ENCODE peak calls at places on chromosome 3, in seven cellular contexts. W is HepG2, X is colonic mucosa, V is AG09309, A is AG04449, Q is RWPE1, S is A549. B is an unnamed sample.
A peak's percentile ranks its signal among the peaks of the same experiment; 100 is the strongest.

GRCh38 chr3:147925272-147925671 is 516.1 kb downstream of the ZIC1 start:
- DNase-seq in W (no peak), X (no peak), V (no peak), A (no peak), Q (no peak), S (no peak), B (no peak)

GRCh38 chr3:35857004-35857403 is 217.7 kb downstream of the ARPP21 start:
- DNase-seq in W (no peak), X (no peak), V (no peak), A (no peak), Q (no peak), S (no peak), B (no peak)

GRCh38 chr3:29281265-29282228 is 676 bp downstream of the RBMS3 start:
- DNase-seq in W (no peak), X (no peak), V (no peak), A (no peak), Q (peak; percentile 6), S (no peak), B (no peak)

GRCh38 chr3:44845528-44846520 is 15.9 kb upstream of the TMEM42 start:
- DNase-seq in W (no peak), X (no peak), V (peak; percentile 27), A (peak; percentile 28), Q (no peak), S (no peak), B (peak; percentile 30)

GRCh38 chr3:14150491-14151230 is 25.8 kb downstream of the TMEM43 start:
- DNase-seq in W (no peak), X (no peak), V (no peak), A (no peak), Q (no peak), S (no peak), B (no peak)

GRCh38 chr3:2511356-2511755 is 412.7 kb downstream of the CNTN4 start:
- DNase-seq in W (no peak), X (no peak), V (no peak), A (no peak), Q (no peak), S (no peak), B (no peak)

GRCh38 chr3:4350789-4351163 is 47.6 kb downstream of the SETMAR start:
- DNase-seq in W (peak; percentile 53), X (peak; percentile 50), V (peak; percentile 33), A (peak; percentile 14), Q (peak; percentile 44), S (peak; percentile 76), B (no peak)

GRCh38 chr3:140595295-140595694 is 82.6 kb upstream of the TRIM42 start:
- DNase-seq in W (no peak), X (no peak), V (no peak), A (no peak), Q (no peak), S (no peak), B (no peak)

GRCh38 chr3:26703519-26703918 is 80.9 kb downstream of the LRRC3B start:
- DNase-seq in W (no peak), X (no peak), V (no peak), A (no peak), Q (no peak), S (no peak), B (no peak)

GRCh38 chr3:194396897-194397756 is 1.9 kb downstream of the GP5 start:
- DNase-seq in W (no peak), X (no peak), V (no peak), A (no peak), Q (no peak), S (no peak), B (no peak)

GRCh38 chr3:124887177-124887995 is at the start of gene ITGB5:
- DNase-seq in W (peak; percentile 61), X (peak; percentile 84), V (no peak), A (no peak), Q (peak; percentile 67), S (peak; percentile 53), B (peak; percentile 69)

GRCh38 chr3:194686816-194687637 is 1.3 kb downstream of the FAM43A start:
- DNase-seq in W (no peak), X (peak; percentile 48), V (no peak), A (no peak), Q (no peak), S (no peak), B (no peak)

GRCh38 chr3:150238043-150238802 is 169.9 kb upstream of the TSC22D2 start:
- DNase-seq in W (no peak), X (no peak), V (no peak), A (no peak), Q (no peak), S (no peak), B (no peak)

GRCh38 chr3:197749315-197749600 is 425 bp upstream of the FYTTD1 start:
- DNase-seq in W (no peak), X (peak; percentile 51), V (no peak), A (no peak), Q (peak; percentile 68), S (peak; percentile 53), B (no peak)

GRCh38 chr3:146067048-146067447 is 93.9 kb downstream of the PLOD2 start:
- DNase-seq in W (no peak), X (no peak), V (peak; percentile 55), A (peak; percentile 47), Q (peak; percentile 22), S (no peak), B (no peak)

GRCh38 chr3:146590521-146590920 is 14.6 kb downstream of the PLSCR5 start:
- DNase-seq in W (no peak), X (no peak), V (no peak), A (no peak), Q (no peak), S (no peak), B (no peak)

GRCh38 chr3:53286727-53287412 is 31.0 kb upstream of the TKT start:
- DNase-seq in W (no peak), X (no peak), V (no peak), A (no peak), Q (no peak), S (no peak), B (no peak)

GRCh38 chr3:138253609-138254008 is 66.5 kb downstream of the ARMC8 start:
- DNase-seq in W (no peak), X (no peak), V (no peak), A (no peak), Q (no peak), S (no peak), B (no peak)

GRCh38 chr3:98504534-98504933 is 7.1 kb downstream of the OR5K2 start:
- DNase-seq in W (no peak), X (no peak), V (no peak), A (no peak), Q (no peak), S (no peak), B (no peak)

GRCh38 chr3:179526989-179527391 is 35.7 kb upstream of the ACTL6A start:
- DNase-seq in W (no peak), X (peak; percentile 48), V (no peak), A (no peak), Q (no peak), S (no peak), B (no peak)

GRCh38 chr3:64398431-64398830 is 173.2 kb upstream of the PRICKLE2 start:
- DNase-seq in W (no peak), X (no peak), V (peak; percentile 84), A (no peak), Q (no peak), S (no peak), B (no peak)

GRCh38 chr3:19898725-19899124 is 35.3 kb downstream of the EFHB start:
- DNase-seq in W (peak; percentile 73), X (no peak), V (no peak), A (no peak), Q (no peak), S (no peak), B (no peak)

DNA sequence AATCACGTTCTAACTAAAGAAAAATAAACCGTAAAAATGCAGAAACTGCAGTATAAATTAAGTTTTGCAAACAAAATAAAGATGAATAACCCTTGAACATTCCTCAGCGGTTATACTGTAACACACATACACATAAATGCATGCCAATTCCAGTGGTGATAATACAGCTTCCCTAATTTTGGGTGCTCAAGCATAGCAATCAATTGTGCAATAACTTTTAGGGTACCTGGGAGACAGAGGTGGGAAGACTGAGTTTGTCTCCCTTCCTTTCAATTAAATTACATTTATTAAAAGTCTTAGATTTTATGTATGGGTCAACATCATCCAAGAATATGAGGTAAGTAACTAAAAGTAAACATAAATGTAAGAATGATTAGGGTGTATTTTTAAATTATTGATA is 71.8 kb downstream of the SETD2 start:
- DNase-seq in W (no peak), X (no peak), V (no peak), A (no peak), Q (no peak), S (no peak), B (no peak)
- TF ChIP-seq CTCF in W (no peak), X (no peak), V (no peak), A (no peak), Q (no peak), S (no peak), B (no peak)

GRCh38 chr3:33131328-33132018 is 17.7 kb downstream of the CRTAP start:
- DNase-seq in W (peak; percentile 66), X (peak; percentile 42), V (no peak), A (no peak), Q (peak; percentile 49), S (peak; percentile 77), B (no peak)
- TF ChIP-seq CTCF in W (peak; percentile 84), X (peak; percentile 68), V (peak; percentile 65), A (peak; percentile 36), Q (peak; percentile 68), S (peak; percentile 87), B (peak; percentile 87)

GRCh38 chr3:109047366-109047765 is 70.6 kb downstream of the MORC1 start:
- DNase-seq in W (no peak), X (no peak), V (no peak), A (no peak), Q (no peak), S (no peak), B (no peak)

GRCh38 chr3:109045271-109046051 is 72.5 kb downstream of the MORC1 start:
- DNase-seq in W (no peak), X (no peak), V (no peak), A (no peak), Q (no peak), S (no peak), B (no peak)

DNA sequence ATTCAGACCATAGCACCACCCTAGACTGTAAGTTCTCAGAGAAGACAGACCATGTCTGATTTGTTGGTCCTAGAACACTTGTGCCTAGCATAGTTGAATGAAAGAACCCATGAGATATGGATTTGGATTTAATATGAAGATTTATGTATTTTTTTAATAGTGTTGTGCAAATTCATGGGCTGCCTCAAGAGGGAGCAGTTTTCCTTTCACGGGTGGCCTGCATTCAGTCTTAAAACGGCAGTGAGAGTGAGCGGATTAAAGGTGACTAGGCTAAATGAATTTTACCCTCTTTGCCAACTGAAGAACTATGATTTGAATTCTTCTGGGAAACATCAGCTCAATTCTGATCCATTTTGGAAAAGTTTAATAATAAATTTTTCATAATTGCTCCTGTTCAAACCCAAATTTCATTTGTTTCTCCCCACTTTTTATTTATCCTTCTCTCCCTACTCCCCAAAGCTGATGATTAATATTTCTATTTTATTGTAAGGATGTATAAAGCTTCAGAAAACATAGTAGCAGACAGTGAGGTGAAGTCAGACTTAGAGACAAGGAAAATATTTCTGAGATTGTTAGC is 67.3 kb downstream of the MORC1 start:
- DNase-seq in W (peak; percentile 3), X (peak; percentile 23), V (no peak), A (no peak), Q (peak; percentile 23), S (peak; percentile 21), B (no peak)
- TF ChIP-seq CTCF in W (peak; percentile 51), X (peak; percentile 57), V (peak; percentile 33), A (peak; percentile 6), Q (peak; percentile 65), S (peak; percentile 71), B (peak; percentile 48)

DNA sequence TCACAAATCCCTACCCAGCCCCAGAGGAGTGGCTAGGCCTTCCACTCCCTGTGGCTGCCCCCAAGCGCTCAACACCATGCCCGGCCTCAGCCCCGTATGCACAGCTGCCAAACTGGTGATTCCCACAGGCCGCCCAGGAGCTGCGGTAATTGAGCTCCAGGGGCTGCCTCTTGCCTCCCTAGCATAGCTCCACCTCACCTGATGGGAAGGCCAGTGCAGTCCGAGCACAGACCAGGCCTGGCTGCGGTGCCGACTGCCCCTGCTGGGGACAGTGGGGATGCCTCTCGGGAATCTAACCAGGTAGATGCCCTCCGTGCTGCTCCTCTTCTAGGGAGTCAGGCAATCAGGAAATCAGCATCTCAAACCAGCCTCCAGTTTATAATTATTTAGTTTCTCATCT is 25.9 kb downstream of the SCN5A start:
- DNase-seq in W (peak; percentile 13), X (no peak), V (no peak), A (no peak), Q (no peak), S (no peak), B (no peak)
- TF ChIP-seq CTCF in W (peak; percentile 55), X (no peak), V (no peak), A (no peak), Q (no peak), S (no peak), B (no peak)